ENCODE peak calls at places on chromosomes 5 and 9, in four cellular contexts. N is endothelial cell of umbilical vein, J is HCT116, Z is H1. T is an unnamed sample.

GRCh38 chr5:89028579-89029272 is 145.7 kb upstream of the MEF2C start:
- DNase-seq in J (peak; percentile 18), N (no peak), Z (no peak), T (no peak)

GRCh38 chr5:115542076-115542475 is 2.5 kb downstream of the FEM1C start:
- DNase-seq in N (peak; percentile 51), Z (no peak), J (no peak), T (no peak)

GRCh38 chr5:150644058-150644457 is 3.6 kb downstream of the SYNPO start:
- DNase-seq in J (no peak), N (no peak), Z (no peak), T (no peak)

GRCh38 chr9:68919666-68920065 is 94.2 kb downstream of the PRKACG start:
- DNase-seq in Z (no peak), J (no peak), N (no peak), T (no peak)

GRCh38 chr9:5698810-5699556 is 70.1 kb downstream of the RIC1 start:
- DNase-seq in Z (no peak), N (no peak), J (no peak), T (no peak)

GRCh38 chr5:54637654-54638053 is 120.1 kb downstream of the SNX18 start:
- DNase-seq in J (no peak), N (no peak), Z (no peak), T (no peak)

GRCh38 chr9:121286688-121286972 is 18.7 kb downstream of the GSN start:
- DNase-seq in Z (no peak), J (no peak), N (no peak), T (no peak)

GRCh38 chr5:131857388-131857787 is 60.6 kb upstream of the FNIP1 start:
- DNase-seq in Z (no peak), N (no peak), J (no peak), T (no peak)

GRCh38 chr9:10366171-10366779 is 246.5 kb downstream of the PTPRD start:
- DNase-seq in N (peak; percentile 57), J (peak; percentile 2), Z (no peak), T (peak; percentile 78)

GRCh38 chr9:109499631-109500120 is 1.6 kb upstream of the PTPN3 start:
- DNase-seq in Z (no peak), N (no peak), J (no peak), T (no peak)

GRCh38 chr5:173727839-173728778 is 111.7 kb upstream of the BOD1 start:
- DNase-seq in J (no peak), Z (no peak), N (no peak), T (no peak)

GRCh38 chr5:74067748-74068541 is 441.9 kb downstream of the ARHGEF28 start:
- DNase-seq in Z (no peak), N (peak; percentile 41), J (peak; percentile 8), T (no peak)

GRCh38 chr5:16759147-16759800 is 142.5 kb upstream of the RETREG1 start:
- DNase-seq in J (no peak), Z (no peak), N (peak; percentile 19), T (no peak)

GRCh38 chr5:57181151-57181550 is 7.3 kb downstream of the GPBP1 start:
- DNase-seq in Z (no peak), J (no peak), N (no peak), T (no peak)

GRCh38 chr9:95005276-95006141 is 279.0 kb downstream of the AOPEP start:
- DNase-seq in N (no peak), J (no peak), Z (no peak), T (no peak)

GRCh38 chr9:121652037-121652837 is 803 bp downstream of the DAB2IP start:
- DNase-seq in Z (no peak), N (peak; percentile 47), J (no peak), T (no peak)

GRCh38 chr9:16928179-16928945 is 57.9 kb upstream of the BNC2 start:
- DNase-seq in J (no peak), Z (no peak), N (no peak), T (no peak)

GRCh38 chr5:108432024-108432423 is 50.1 kb upstream of the FBXL17 start:
- DNase-seq in N (no peak), J (no peak), Z (no peak), T (no peak)

GRCh38 chr5:145943674-145944121 is 7.3 kb downstream of the SH3RF2 start:
- DNase-seq in Z (no peak), J (peak; percentile 23), N (no peak), T (no peak)

GRCh38 chr9:91261417-91261816 is 100.3 kb downstream of the AUH start:
- DNase-seq in J (no peak), N (no peak), Z (no peak), T (no peak)

GRCh38 chr5:103847060-103847459 is 284.5 kb upstream of the NUDT12 start:
- DNase-seq in Z (no peak), N (no peak), J (no peak), T (no peak)

GRCh38 chr5:138905541-138905940 is 30.4 kb upstream of the LRRTM2 start:
- DNase-seq in Z (no peak), J (no peak), N (no peak), T (no peak)

GRCh38 chr9:34256987-34257585 is 72.0 kb downstream of the KIF24 start:
- DNase-seq in J (no peak), Z (no peak), N (no peak), T (no peak)

GRCh38 chr9:130467371-130467770 is 22.6 kb downstream of the ASS1 start:
- DNase-seq in N (no peak), J (no peak), Z (no peak), T (no peak)

GRCh38 chr9:117464941-117465616 is 50.2 kb upstream of the ASTN2 start:
- DNase-seq in Z (no peak), N (no peak), J (no peak), T (no peak)

GRCh38 chr9:78296208-78296892 is 575 bp upstream of the PSAT1 start:
- DNase-seq in Z (no peak), J (no peak), N (peak; percentile 47), T (no peak)

GRCh38 chr5:72599519-72600400 is 92.5 kb upstream of the ZNF366 start:
- DNase-seq in Z (no peak), J (no peak), N (peak; percentile 59), T (no peak)

GRCh38 chr9:556199-556598 is 285.3 kb upstream of the DMRT1 start:
- DNase-seq in N (no peak), J (no peak), Z (no peak), T (no peak)
- TF ChIP-seq POLR2AphosphoS5 in N (no peak), J (no peak), Z (no peak), T (no peak)

GRCh38 chr9:114488398-114489129 is 16.7 kb downstream of the WHRN start:
- DNase-seq in Z (no peak), J (no peak), N (no peak), T (no peak)

GRCh38 chr9:114486205-114486963 is 18.9 kb downstream of the WHRN start:
- DNase-seq in Z (no peak), N (no peak), J (no peak), T (no peak)

GRCh38 chr9:114489928-114490327 is 15.3 kb downstream of the WHRN start:
- DNase-seq in J (no peak), Z (no peak), N (no peak), T (no peak)

GRCh38 chr9:114484854-114485443 is 20.3 kb downstream of the WHRN start:
- DNase-seq in Z (no peak), J (peak; percentile 73), N (no peak), T (no peak)

GRCh38 chr9:114487607-114488300 is 17.5 kb downstream of the WHRN start:
- DNase-seq in Z (no peak), J (peak; percentile 57), N (peak; percentile 70), T (no peak)
- TF ChIP-seq POLR2AphosphoS5 in Z (no peak), J (no peak), N (no peak), T (no peak)

GRCh38 chr5:10599828-10600227 is 36.0 kb downstream of the ANKRD33B start:
- DNase-seq in J (no peak), N (no peak), Z (no peak), T (no peak)

GRCh38 chr5:10600629-10601245 is 36.9 kb downstream of the ANKRD33B start:
- DNase-seq in Z (no peak), J (no peak), N (no peak), T (no peak)

GRCh38 chr5:10599113-10599512 is 35.2 kb downstream of the ANKRD33B start:
- DNase-seq in J (no peak), Z (no peak), N (no peak), T (no peak)

GRCh38 chr5:10602031-10602806 is 38.3 kb downstream of the ANKRD33B start:
- DNase-seq in J (no peak), N (no peak), Z (no peak), T (no peak)

GRCh38 chr5:10601246-10602030 is 37.6 kb downstream of the ANKRD33B start:
- DNase-seq in Z (no peak), J (peak; percentile 16), N (peak; percentile 97), T (peak; percentile 66)
- TF ChIP-seq POLR2AphosphoS5 in Z (no peak), J (peak; percentile 57), N (peak; percentile 65), T (peak; percentile 41)

DNA sequence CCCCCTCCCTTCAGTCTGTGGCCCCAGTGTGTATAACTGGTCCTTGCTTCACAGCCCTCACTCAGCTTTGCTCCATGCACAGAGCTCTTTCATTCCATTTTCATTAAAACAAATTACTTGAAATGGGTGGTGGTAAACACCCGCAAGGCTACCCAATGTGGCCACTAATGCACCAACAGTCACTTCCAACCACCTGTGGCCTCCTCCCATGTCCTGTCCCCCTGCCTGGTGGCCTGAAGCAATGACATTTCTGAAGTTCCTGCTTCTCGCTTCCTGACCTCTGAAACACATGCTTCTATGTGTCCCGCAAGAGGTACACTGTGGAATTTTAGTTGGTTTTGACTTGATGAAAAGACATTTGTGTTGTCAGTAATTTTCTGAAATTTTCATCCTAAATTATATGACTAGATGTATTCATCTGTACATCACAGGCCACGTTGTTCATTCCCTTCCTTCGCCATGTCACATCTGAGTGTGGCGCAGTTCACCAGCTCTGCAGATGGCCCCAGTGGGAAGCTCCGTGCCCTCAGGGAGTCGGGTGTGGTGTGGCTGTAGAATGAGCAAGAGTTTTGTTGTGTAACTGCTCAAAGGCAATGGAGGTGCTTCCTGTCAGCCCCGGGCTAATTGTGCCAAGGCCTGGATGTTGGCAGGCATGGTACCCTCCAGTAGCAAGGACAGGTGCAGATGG is 9.6 kb downstream of the ROPN1L start:
- DNase-seq in Z (no peak), J (no peak), N (no peak), T (no peak)
- TF ChIP-seq POLR2AphosphoS5 in Z (no peak), J (no peak), N (no peak), T (no peak)

GRCh38 chr5:77304388-77304787 is 93.9 kb downstream of the PDE8B start:
- DNase-seq in Z (no peak), N (no peak), J (no peak), T (no peak)

GRCh38 chr5:77301447-77301878 is 91.0 kb downstream of the PDE8B start:
- DNase-seq in Z (no peak), J (no peak), N (no peak), T (no peak)

GRCh38 chr5:77302653-77303052 is 92.2 kb downstream of the PDE8B start:
- DNase-seq in N (no peak), Z (no peak), J (no peak), T (no peak)

GRCh38 chr5:77302247-77302646 is 91.8 kb downstream of the PDE8B start:
- DNase-seq in Z (no peak), N (no peak), J (no peak), T (no peak)

DNA sequence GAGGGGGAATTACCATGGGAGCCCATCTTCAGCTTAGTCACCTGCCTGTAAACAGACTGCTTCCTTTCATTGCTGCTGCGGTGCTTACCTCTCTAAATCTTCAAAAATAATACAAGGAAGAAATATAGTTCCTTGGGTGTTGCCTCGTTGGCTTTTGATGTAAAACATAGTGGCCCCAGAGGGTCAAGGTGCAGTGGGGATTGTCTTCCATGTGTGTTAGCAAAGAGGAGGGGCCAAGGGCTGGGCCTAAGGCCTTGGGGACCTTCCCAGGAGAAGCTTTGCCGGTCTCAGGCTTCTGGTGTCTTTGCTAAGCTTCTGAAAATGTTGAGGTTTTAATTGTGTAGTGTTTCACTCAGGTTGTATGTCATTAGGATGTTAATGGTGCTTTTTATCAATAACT is 90.0 kb downstream of the PDE8B start:
- DNase-seq in N (no peak), J (no peak), Z (no peak), T (no peak)
- TF ChIP-seq POLR2AphosphoS5 in N (no peak), J (no peak), Z (no peak), T (no peak)

GRCh38 chr5:120697147-120697546 is 233.0 kb downstream of the PRR16 start:
- DNase-seq in N (no peak), Z (no peak), J (no peak), T (no peak)
- TF ChIP-seq POLR2AphosphoS5 in N (no peak), Z (no peak), J (no peak), T (no peak)